ENCODE peak calls at places on chromosomes 16 and 17, in six cellular contexts. Q, M, K, Y, B and J are unnamed samples.

GRCh38 chr17:42284020-42284369 is 4.3 kb upstream of the STAT5A start:
- DNase-seq in Q (no peak), M (no peak), K (no peak), Y (no peak), B (no peak), J (no peak)

GRCh38 chr16:87956169-87956770 is 5.0 kb downstream of the BANP start:
- DNase-seq in Q (no peak), M (no peak), K (peak; percentile 62), Y (peak; percentile 79), B (no peak), J (peak; percentile 34)

GRCh38 chr17:81921996-81922565 is 4.1 kb upstream of the SIRT7 start:
- DNase-seq in Q (no peak), M (no peak), K (no peak), Y (no peak), B (no peak), J (no peak)

GRCh38 chr16:88869673-88869980 is 3.2 kb upstream of the PABPN1L start:
- DNase-seq in Q (no peak), M (no peak), K (no peak), Y (no peak), B (no peak), J (no peak)

GRCh38 chr16:70576431-70577255 is 53.0 kb downstream of the SF3B3 start:
- DNase-seq in Q (peak; percentile 52), M (peak; percentile 27), K (no peak), Y (peak; percentile 65), B (no peak), J (peak; percentile 64)

GRCh38 chr17:47856830-47857229 is 5.9 kb upstream of the SP6 start:
- DNase-seq in Q (no peak), M (no peak), K (no peak), Y (no peak), B (no peak), J (no peak)

GRCh38 chr17:13600475-13601316 is 1.0 kb downstream of the HS3ST3A1 start:
- DNase-seq in Q (no peak), M (no peak), K (no peak), Y (no peak), B (no peak), J (no peak)

GRCh38 chr17:44766409-44767038 is 7.7 kb downstream of the ADAM11 start:
- DNase-seq in Q (no peak), M (no peak), K (no peak), Y (no peak), B (no peak), J (no peak)